ENCODE peak calls at places on chromosomes 11 and 22, in six cellular contexts. N is SJSA1; I is stimulated activated CD4-positive, alpha-beta T cell treated with anti-CD3 and anti-CD28 coated beads, Interleukin-12 subunit alpha, Interleukin-12 subunit beta, amount 100 ng/mL, for 4 hours; Q is effector memory CD8-positive, alpha-beta T cell; V is NCI-H510A treated with DMSO at 0.1 percent for 48 hours; L is T-helper 2 cell. G is an unnamed sample.

GRCh38 chr11:117300301-117300700 is 9.2 kb downstream of the BACE1-AS start:
- DNase-seq in I (no peak), V (no peak), Q (no peak), L (no peak), N (no peak), G (peak)

GRCh38 chr22:37021041-37021440 is 1.5 kb downstream of the MPST start:
- DNase-seq in Q (no peak), L (no peak), N (no peak), V (no peak), I (no peak), G (no peak)

GRCh38 chr11:10181811-10182210 is 112.2 kb downstream of the SBF2 start:
- DNase-seq in V (no peak), I (no peak), N (no peak), Q (no peak), L (no peak), G (no peak)

GRCh38 chr11:10526974-10527918 is 13.7 kb downstream of the RNF141 start:
- DNase-seq in L (no peak), Q (no peak), V (no peak), I (no peak), N (no peak), G (no peak)

GRCh38 chr11:120149246-120149645 is 11.3 kb upstream of the TRIM29 start:
- DNase-seq in V (no peak), Q (no peak), L (no peak), I (no peak), N (no peak), G (no peak)

GRCh38 chr11:10606536-10607208 is 38.2 kb upstream of the LYVE1 start:
- DNase-seq in L (no peak), V (no peak), Q (no peak), N (no peak), I (no peak), G (no peak)

GRCh38 chr22:26671317-26672059 is 14.1 kb downstream of the MIAT start:
- DNase-seq in I (peak), L (peak), N (no peak), Q (peak), V (no peak), G (peak)

GRCh38 chr11:96430668-96431067 is 40.9 kb downstream of the JRKL start:
- DNase-seq in I (no peak), V (no peak), N (no peak), L (no peak), Q (no peak), G (no peak)

GRCh38 chr11:46290598-46291309 is 13.3 kb downstream of the CREB3L1 start:
- DNase-seq in V (no peak), I (no peak), Q (no peak), N (peak), L (no peak), G (peak)

GRCh38 chr22:30305906-30306628 is 16.8 kb upstream of the CASTOR1 start:
- DNase-seq in Q (no peak), L (peak), N (no peak), V (no peak), I (no peak), G (no peak)

GRCh38 chr11:75476716-75477613 is 44.0 kb upstream of the KLHL35 start:
- DNase-seq in L (no peak), I (no peak), N (no peak), V (peak), Q (no peak), G (no peak)

GRCh38 chr11:47355283-47356128 is 3.0 kb upstream of the MYBPC3 start:
- DNase-seq in I (no peak), V (peak), N (peak), L (no peak), Q (no peak), G (peak)

GRCh38 chr11:119727523-119728081 is 1.4 kb downstream of the NECTIN1 start:
- DNase-seq in N (peak), V (no peak), L (peak), Q (no peak), I (peak), G (peak)

GRCh38 chr22:23380230-23380573 is 199.9 kb downstream of the IGLL1 start:
- DNase-seq in L (no peak), V (peak), Q (no peak), I (no peak), N (no peak), G (no peak)

GRCh38 chr22:31295831-31296230 is 3.5 kb upstream of the PIK3IP1 start:
- DNase-seq in Q (no peak), V (no peak), N (no peak), L (no peak), I (no peak), G (no peak)

GRCh38 chr11:79447039-79447438 is 6.2 kb upstream of the TENM4 start:
- DNase-seq in L (no peak), N (no peak), I (no peak), V (no peak), Q (no peak), G (no peak)

GRCh38 chr11:43419460-43419859 is 60.7 kb downstream of the TTC17 start:
- DNase-seq in N (peak), L (no peak), V (peak), I (peak), Q (peak), G (no peak)

GRCh38 chr11:41206388-41206787 is 253.1 kb downstream of the LRRC4C start:
- DNase-seq in L (no peak), I (no peak), Q (no peak), V (no peak), N (no peak), G (no peak)